ENCODE peak calls at places on chromosomes 7 and 10, in eight cellular contexts. Z is PC-9, P is GM23338, Q is left ventricle myocardium inferior, A is heart left ventricle, V is breast epithelium, I is neuronal stem cell, U is body of pancreas. G is an unnamed sample.

GRCh38 chr10:93160829-93161228 is 87.1 kb downstream of the CYP26A1 start:
- DNase-seq in Z (no peak), P (no peak), Q (no peak), A (peak), V (no peak), I (no peak), U (peak), G (no peak)

GRCh38 chr7:28983396-28984190 is 25.5 kb upstream of the TRIL start:
- DNase-seq in Z (no peak), P (no peak), Q (no peak), A (no peak), V (no peak), I (no peak), U (no peak), G (no peak)

GRCh38 chr7:67401492-67401891 is 404.9 kb downstream of the TYW1 start:
- DNase-seq in Z (no peak), P (no peak), Q (no peak), A (no peak), V (no peak), I (no peak), U (no peak), G (no peak)

GRCh38 chr7:44978511-44979366 is at the start of gene MYO1G:
- DNase-seq in Z (no peak), P (no peak), Q (peak), A (peak), V (no peak), I (no peak), U (peak), G (no peak)

GRCh38 chr10:21740989-21741388 is 207.0 kb downstream of the MLLT10 start:
- DNase-seq in Z (no peak), P (no peak), Q (no peak), A (no peak), V (no peak), I (no peak), U (no peak), G (no peak)

GRCh38 chr10:60235001-60235400 is 154.7 kb downstream of the ANK3 start:
- DNase-seq in Z (no peak), P (no peak), Q (no peak), A (no peak), V (no peak), I (no peak), U (no peak), G (no peak)

GRCh38 chr10:23439452-23439919 is 611 bp downstream of the OTUD1 start:
- DNase-seq in Z (no peak), P (peak), Q (peak), A (no peak), V (no peak), I (peak), U (peak), G (no peak)

GRCh38 chr7:105808703-105809590 is 67.5 kb downstream of the ATXN7L1 start:
- DNase-seq in Z (peak), P (no peak), Q (no peak), A (no peak), V (no peak), I (no peak), U (no peak), G (peak)

GRCh38 chr7:38846280-38846679 is 62.7 kb downstream of the VPS41 start:
- DNase-seq in Z (no peak), P (no peak), Q (no peak), A (no peak), V (no peak), I (no peak), U (no peak), G (no peak)

GRCh38 chr10:123269017-123269552 is 114.9 kb downstream of the BUB3 start:
- DNase-seq in Z (no peak), P (no peak), Q (no peak), A (no peak), V (no peak), I (no peak), U (no peak), G (no peak)

GRCh38 chr7:48742046-48742445 is 182.3 kb upstream of the CDC14C start:
- DNase-seq in Z (no peak), P (no peak), Q (no peak), A (no peak), V (no peak), I (no peak), U (no peak), G (no peak)

GRCh38 chr10:56596257-56596656 is 235.2 kb upstream of the ZWINT start:
- DNase-seq in Z (no peak), P (no peak), Q (no peak), A (no peak), V (no peak), I (no peak), U (no peak), G (no peak)

GRCh38 chr7:3063016-3063753 is 19.5 kb upstream of the CARD11 start:
- DNase-seq in Z (no peak), P (no peak), Q (no peak), A (no peak), V (no peak), I (no peak), U (no peak), G (no peak)

GRCh38 chr7:151727579-151728285 is 149.2 kb downstream of the PRKAG2 start:
- DNase-seq in Z (peak), P (no peak), Q (peak), A (peak), V (peak), I (no peak), U (peak), G (peak)

GRCh38 chr10:78971094-78971682 is 97.6 kb upstream of the ZMIZ1 start:
- DNase-seq in Z (no peak), P (no peak), Q (no peak), A (no peak), V (no peak), I (no peak), U (no peak), G (no peak)

GRCh38 chr10:64573625-64574325 is 1052.6 kb downstream of the REEP3 start:
- DNase-seq in Z (no peak), P (no peak), Q (no peak), A (no peak), V (no peak), I (no peak), U (no peak), G (no peak)

GRCh38 chr10:45379303-45379726 is 5.3 kb downstream of the ALOX5 start:
- DNase-seq in Z (no peak), P (no peak), Q (no peak), A (no peak), V (no peak), I (no peak), U (no peak), G (no peak)

GRCh38 chr7:151861881-151862280 is 15.0 kb downstream of the PRKAG2 start:
- DNase-seq in Z (no peak), P (no peak), Q (no peak), A (no peak), V (no peak), I (no peak), U (no peak), G (no peak)

GRCh38 chr7:41830271-41830670 is 127.4 kb upstream of the INHBA start:
- DNase-seq in Z (no peak), P (no peak), Q (no peak), A (no peak), V (no peak), I (no peak), U (no peak), G (no peak)

GRCh38 chr10:119502214-119502613 is 40.3 kb downstream of the RGS10 start:
- DNase-seq in Z (no peak), P (no peak), Q (no peak), A (no peak), V (no peak), I (no peak), U (peak), G (no peak)

GRCh38 chr7:150949564-150949963 is 28.6 kb downstream of the KCNH2 start:
- DNase-seq in Z (no peak), P (no peak), Q (peak), A (no peak), V (no peak), I (no peak), U (no peak), G (no peak)

DNA sequence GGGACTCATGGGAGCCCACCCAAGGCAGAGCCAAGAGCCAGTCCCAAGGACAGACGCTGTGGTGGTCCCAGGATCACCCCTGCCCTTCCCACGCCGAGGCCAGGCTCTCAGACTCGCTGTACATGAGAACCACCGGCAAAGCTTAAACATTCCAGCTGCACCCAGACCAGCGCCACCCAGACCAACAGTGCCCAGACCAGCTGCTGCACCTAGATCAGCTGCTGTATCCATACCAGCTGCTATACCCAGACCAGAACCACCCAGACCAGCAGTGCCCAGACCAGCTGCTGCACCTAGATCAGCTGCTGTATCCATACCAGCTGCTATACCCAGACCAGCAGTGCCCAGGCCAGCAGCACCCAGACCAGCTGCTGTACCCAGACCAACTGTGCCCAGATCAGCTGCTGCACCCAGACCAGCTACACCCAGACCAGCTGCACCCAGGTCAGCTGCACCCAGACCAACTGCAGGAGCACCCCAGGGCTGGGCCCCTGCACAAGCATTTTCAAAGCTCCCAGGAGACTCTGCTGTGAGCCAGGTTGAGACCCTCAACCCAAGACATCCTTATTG is 47.9 kb upstream of the CNPY1 start:
- DNase-seq in Z (no peak), P (no peak), Q (no peak), A (no peak), V (no peak), I (no peak), U (no peak), G (no peak)
- H3K27ac ChIP-seq in Z (no peak), P (no peak), Q (no peak), A (no peak), V (no peak), I (no peak), U (no peak), G (no peak)

GRCh38 chr7:139828446-139828845 is 618 bp upstream of the TBXAS1 start:
- DNase-seq in Z (no peak), P (no peak), Q (no peak), A (no peak), V (no peak), I (no peak), U (no peak), G (no peak)
- H3K27ac ChIP-seq in Z (no peak), P (no peak), Q (no peak), A (no peak), V (no peak), I (no peak), U (no peak), G (no peak)

DNA sequence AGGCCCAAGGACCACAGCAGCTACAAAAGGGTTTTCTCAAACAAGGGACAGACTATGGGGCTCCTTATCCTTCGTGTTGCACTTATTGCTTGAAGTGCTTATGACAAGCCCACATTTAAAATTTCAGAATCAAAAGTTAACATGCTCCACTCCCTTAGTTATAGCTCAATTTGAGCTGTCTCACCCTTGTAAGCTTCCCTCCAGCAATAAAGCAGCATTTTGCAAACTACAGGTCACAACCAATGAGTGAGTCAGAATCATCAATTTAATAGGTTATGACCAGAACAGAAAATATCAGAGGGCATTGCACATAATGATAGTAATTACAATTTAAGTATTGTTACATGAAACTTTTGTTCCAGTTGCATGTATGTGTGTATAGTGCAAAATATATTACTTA is 53.0 kb downstream of the IMMP2L start:
- DNase-seq in Z (no peak), P (no peak), Q (no peak), A (no peak), V (no peak), I (no peak), U (no peak), G (no peak)
- H3K27ac ChIP-seq in Z (no peak), P (no peak), Q (no peak), A (no peak), V (no peak), I (no peak), U (no peak), G (no peak)

GRCh38 chr10:63241898-63242297 is 108.8 kb downstream of the NRBF2 start:
- DNase-seq in Z (no peak), P (no peak), Q (no peak), A (no peak), V (no peak), I (no peak), U (no peak), G (no peak)
- H3K27ac ChIP-seq in Z (no peak), P (no peak), Q (peak), A (peak), V (no peak), I (no peak), U (no peak), G (no peak)

GRCh38 chr7:101728128-101728527 is 89.3 kb upstream of the CUX1 start:
- DNase-seq in Z (no peak), P (no peak), Q (no peak), A (no peak), V (no peak), I (no peak), U (no peak), G (no peak)

GRCh38 chr7:101736077-101736476 is 81.3 kb upstream of the CUX1 start:
- DNase-seq in Z (no peak), P (no peak), Q (no peak), A (no peak), V (no peak), I (no peak), U (no peak), G (no peak)

GRCh38 chr7:101731502-101732084 is 85.8 kb upstream of the CUX1 start:
- DNase-seq in Z (no peak), P (peak), Q (no peak), A (no peak), V (no peak), I (no peak), U (no peak), G (no peak)

GRCh38 chr7:101728888-101729883 is 88.2 kb upstream of the CUX1 start:
- DNase-seq in Z (peak), P (no peak), Q (no peak), A (no peak), V (no peak), I (no peak), U (no peak), G (no peak)

DNA sequence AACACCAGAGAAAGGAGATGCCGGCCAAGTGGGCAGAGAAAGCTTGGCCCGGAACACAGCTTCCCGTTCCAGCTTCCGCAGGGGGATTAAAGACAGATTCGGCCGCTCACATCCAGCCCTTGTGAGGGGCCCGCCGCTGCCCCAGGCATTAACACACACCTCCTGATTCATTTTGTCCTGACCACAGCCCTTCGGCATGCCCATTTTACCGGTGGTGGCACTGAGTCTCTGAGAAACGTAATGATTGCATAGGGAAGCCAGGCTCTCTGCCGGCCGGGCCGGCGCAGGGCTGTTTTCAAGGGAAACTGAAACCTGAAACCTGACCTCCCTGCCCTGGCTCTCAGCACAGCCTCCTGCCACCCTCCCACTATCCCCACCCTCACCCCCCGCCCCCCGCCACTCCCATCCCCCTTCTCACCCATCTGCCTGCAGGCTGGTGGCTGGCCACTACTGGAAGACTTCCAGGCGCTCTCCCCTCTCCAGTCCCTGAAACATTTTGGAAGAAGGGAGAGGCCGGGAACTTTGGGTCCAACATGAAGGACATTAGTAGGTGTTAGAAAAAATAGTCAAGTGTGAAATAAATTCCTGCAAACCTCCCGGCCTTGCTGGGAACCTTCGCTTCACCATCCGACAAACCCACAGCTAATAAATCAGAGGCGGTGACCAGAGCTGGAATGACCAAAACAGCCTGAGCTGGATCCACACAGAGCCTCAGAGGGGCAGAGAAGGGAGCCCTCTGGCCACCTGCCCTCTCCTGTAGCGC is 83.5 kb upstream of the CUX1 start:
- DNase-seq in Z (no peak), P (peak), Q (peak), A (peak), V (no peak), I (peak), U (peak), G (no peak)
- H3K27ac ChIP-seq in Z (no peak), P (peak), Q (no peak), A (no peak), V (no peak), I (no peak), U (peak), G (no peak)

G was measured in epithelial cell of prostate.